ENCODE peak calls at places on chromosomes 16 and 17, in six cellular contexts. D is mesenchymal stem cell, P is H1, S is IMR-90, Z is mesendoderm, K is neuronal stem cell. V is an unnamed sample.

GRCh38 chr16:19118938-19119431 is 5.2 kb downstream of the ITPRIPL2 start:
- DNase-seq in S (peak), P (no peak), Z (no peak), D (peak), K (no peak), V (peak)

GRCh38 chr17:33142703-33143299 is 150.3 kb downstream of the ASIC2 start:
- DNase-seq in Z (peak), S (peak), D (peak), P (peak), K (peak), V (peak)

GRCh38 chr17:39631403-39631802 is 4.7 kb downstream of the PPP1R1B start:
- DNase-seq in S (no peak), D (no peak), P (no peak), K (no peak), Z (peak), V (no peak)

GRCh38 chr17:72707881-72708280 is 384.6 kb downstream of the SLC39A11 start:
- DNase-seq in P (no peak), Z (no peak), D (no peak), S (no peak), K (no peak), V (no peak)

GRCh38 chr17:27569257-27569722 is 61.7 kb upstream of the LGALS9 start:
- DNase-seq in D (no peak), K (peak), S (peak), Z (peak), P (peak), V (peak)

GRCh38 chr16:89170346-89171215 is 967 bp upstream of the CDH15 start:
- DNase-seq in P (peak), D (no peak), S (no peak), K (no peak), Z (peak), V (no peak)

GRCh38 chr16:22739077-22739476 is 74.9 kb upstream of the HS3ST2 start:
- DNase-seq in Z (no peak), D (no peak), P (no peak), K (no peak), S (no peak), V (no peak)

GRCh38 chr17:58328195-58329034 is at the start of gene TSPOAP1:
- DNase-seq in D (no peak), S (no peak), K (no peak), P (peak), Z (peak), V (no peak)

GRCh38 chr16:22139008-22139407 is 23.3 kb upstream of the SDR42E2 start:
- DNase-seq in D (no peak), K (no peak), P (no peak), Z (no peak), S (no peak), V (peak)

GRCh38 chr17:66930933-66931332 is 33.6 kb upstream of the CACNG4 start:
- DNase-seq in Z (peak), P (peak), D (no peak), K (no peak), S (no peak), V (no peak)

GRCh38 chr17:61862105-61862574 is 1.2 kb downstream of the BRIP1 start:
- DNase-seq in Z (peak), P (no peak), K (no peak), S (peak), D (peak), V (no peak)

DNA sequence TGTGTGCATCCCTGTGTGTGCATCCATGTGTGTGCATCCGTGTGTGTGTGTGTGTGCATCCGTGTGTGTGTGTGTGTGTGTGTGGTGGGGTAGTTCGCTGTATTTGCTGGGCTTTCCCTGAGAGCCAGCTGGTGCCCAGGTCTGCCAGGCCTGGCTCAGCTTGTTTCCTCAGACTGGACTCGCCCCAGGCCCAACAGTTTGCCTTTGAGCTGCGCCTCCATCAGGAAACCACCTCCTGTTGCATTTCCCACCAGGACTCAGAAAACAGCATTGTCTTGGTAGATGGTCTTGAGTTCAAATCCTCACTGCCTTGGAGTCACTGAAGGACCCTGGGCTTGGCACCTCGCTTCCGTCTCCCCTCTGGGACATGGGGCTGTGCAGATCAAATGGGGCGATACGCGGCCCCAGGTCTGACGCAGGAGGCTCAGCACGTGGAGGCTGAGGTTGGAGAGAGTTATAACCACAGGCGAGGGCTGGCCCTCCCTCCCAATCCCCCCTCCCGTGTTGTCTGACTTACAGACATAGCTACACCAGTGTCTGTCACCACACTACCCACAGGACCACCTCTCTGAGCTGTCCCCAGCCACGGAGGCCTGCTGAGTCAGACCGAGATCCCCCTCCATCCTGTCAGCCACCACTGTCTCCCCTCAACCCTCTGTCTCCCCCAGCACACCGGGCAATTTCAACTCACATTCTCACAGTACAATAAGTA is 4.7 kb downstream of the ITGAE start:
- DNase-seq in K (no peak), P (no peak), D (no peak), Z (no peak), S (no peak), V (no peak)
- H3K23ac ChIP-seq in K (peak), P (no peak), D (no peak), Z (no peak), S (no peak), V (no peak)

GRCh38 chr16:2026461-2027023 is at the start of gene NHERF2:
- DNase-seq in Z (no peak), S (no peak), D (peak), P (no peak), K (no peak), V (no peak)

GRCh38 chr16:2024026-2024425 is 2.7 kb upstream of the NHERF2 start:
- DNase-seq in K (no peak), D (no peak), S (no peak), P (no peak), Z (no peak), V (no peak)

GRCh38 chr16:2027024-2028010 is 615 bp downstream of the NHERF2 start:
- DNase-seq in D (peak), S (peak), Z (no peak), K (no peak), P (peak), V (no peak)

GRCh38 chr16:2025251-2025650 is 1.5 kb upstream of the NHERF2 start:
- DNase-seq in K (no peak), Z (no peak), P (no peak), S (no peak), D (no peak), V (no peak)

DNA sequence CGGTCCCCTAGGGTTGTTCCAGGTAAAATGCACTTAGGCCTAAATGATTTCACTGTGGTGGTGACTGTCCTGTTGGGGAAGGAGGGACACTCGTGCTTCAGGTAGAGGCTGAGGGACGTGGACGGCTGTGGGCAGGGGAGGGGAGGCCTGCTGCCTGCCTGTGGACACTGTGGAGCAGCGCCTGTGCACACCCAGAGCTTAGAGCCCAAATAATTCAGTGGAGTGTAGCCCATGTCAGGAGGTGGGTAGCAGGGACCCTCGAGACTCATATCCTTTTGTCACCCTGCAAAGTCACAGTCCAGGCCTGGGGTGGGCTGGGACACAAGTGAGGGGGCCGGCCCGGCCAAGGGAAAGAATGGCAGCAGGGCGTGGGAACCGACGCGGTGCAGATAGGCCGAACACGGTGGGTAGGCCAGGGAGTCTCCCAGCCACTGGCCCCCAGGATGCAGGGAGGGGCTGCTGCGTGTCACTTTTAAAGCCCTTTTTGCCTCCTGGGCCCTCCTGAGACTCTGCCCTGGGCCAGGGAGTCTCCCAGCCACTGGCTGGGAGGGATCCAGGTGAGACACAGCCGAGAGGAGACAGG is 733 bp upstream of the NHERF2 start:
- DNase-seq in S (no peak), Z (no peak), P (no peak), K (no peak), D (no peak), V (no peak)
- H3K4me3 ChIP-seq in S (no peak), Z (no peak), P (no peak), K (peak), D (no peak), V (no peak)

GRCh38 chr16:56422896-56423441 is 2.4 kb downstream of the AMFR start:
- DNase-seq in P (no peak), S (no peak), K (no peak), Z (peak), D (no peak), V (no peak)

GRCh38 chr16:56424791-56425438 is 430 bp downstream of the AMFR start:
- DNase-seq in S (no peak), P (peak), D (peak), K (peak), Z (peak), V (no peak)

GRCh38 chr16:56425439-56425832 is at the start of gene AMFR:
- DNase-seq in K (peak), P (peak), S (peak), D (peak), Z (peak), V (peak)

GRCh38 chr16:56424404-56424765 is 960 bp downstream of the AMFR start:
- DNase-seq in S (no peak), P (no peak), K (no peak), Z (peak), D (peak), V (no peak)

GRCh38 chr16:56423584-56424403 is 1.6 kb downstream of the AMFR start:
- DNase-seq in K (no peak), P (no peak), D (peak), S (no peak), Z (peak), V (peak)
- H3K23ac ChIP-seq in K (no peak), P (no peak), D (no peak), S (peak), Z (no peak), V (no peak)

GRCh38 chr17:4479982-4480751 is 18.5 kb upstream of the SPNS2 start:
- DNase-seq in Z (no peak), D (no peak), P (no peak), S (no peak), K (no peak), V (no peak)
- H3K4me3 ChIP-seq in Z (no peak), D (no peak), P (no peak), S (no peak), K (no peak), V (no peak)

GRCh38 chr17:7113273-7114071 is 1.1 kb downstream of the ASGR2 start:
- DNase-seq in P (no peak), S (no peak), D (no peak), K (no peak), Z (no peak), V (no peak)
- H3K23ac ChIP-seq in P (no peak), S (no peak), D (no peak), K (no peak), Z (no peak), V (peak)

GRCh38 chr17:81254955-81255717 is 16.0 kb downstream of the NDUFAF8 start:
- DNase-seq in Z (peak), S (peak), P (peak), D (peak), K (no peak), V (peak)
- H3K4me3 ChIP-seq in Z (no peak), S (no peak), P (no peak), D (no peak), K (no peak), V (no peak)

DNA sequence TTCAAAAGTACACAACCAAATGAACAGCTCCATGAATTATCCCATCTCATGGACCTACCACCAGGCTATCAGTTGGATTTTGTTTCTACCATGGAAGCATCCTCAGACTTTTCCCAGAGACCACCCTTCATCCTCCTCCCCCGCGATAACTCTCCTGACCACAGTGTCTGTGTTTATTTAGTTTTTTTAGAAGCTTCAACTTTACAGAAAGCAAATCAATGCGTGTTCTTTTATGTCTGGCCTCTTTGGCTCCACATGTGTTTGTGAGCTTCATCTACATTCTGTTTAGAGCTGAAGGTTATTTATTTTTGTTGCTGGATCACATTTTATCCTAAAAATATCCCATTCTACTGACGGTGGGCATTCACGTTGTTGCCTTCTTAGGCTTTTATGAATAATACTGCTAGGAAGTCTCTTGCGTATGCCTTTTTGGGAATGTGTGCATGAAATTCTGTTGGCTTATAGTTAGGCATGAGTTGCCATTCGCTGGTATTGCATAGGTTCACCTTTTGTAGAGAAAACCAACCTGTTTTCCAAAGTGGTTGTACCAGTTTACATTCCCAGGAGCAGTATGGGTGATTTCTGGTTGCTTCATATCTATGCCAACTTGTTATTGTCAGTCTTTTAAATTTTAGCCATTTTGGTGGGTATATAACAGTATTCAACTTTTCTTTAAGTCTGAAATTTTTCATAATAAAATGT is 83.0 kb downstream of the CMIP start:
- DNase-seq in D (no peak), P (no peak), K (no peak), Z (no peak), S (no peak), V (peak)
- H3K23ac ChIP-seq in D (no peak), P (no peak), K (no peak), Z (no peak), S (peak), V (no peak)

GRCh38 chr16:75114946-75115825 is 1.4 kb downstream of the LDHD start:
- DNase-seq in D (no peak), K (no peak), Z (no peak), P (no peak), S (no peak), V (no peak)
- H3K4me3 ChIP-seq in D (no peak), K (no peak), Z (no peak), P (peak), S (no peak), V (peak)

DNA sequence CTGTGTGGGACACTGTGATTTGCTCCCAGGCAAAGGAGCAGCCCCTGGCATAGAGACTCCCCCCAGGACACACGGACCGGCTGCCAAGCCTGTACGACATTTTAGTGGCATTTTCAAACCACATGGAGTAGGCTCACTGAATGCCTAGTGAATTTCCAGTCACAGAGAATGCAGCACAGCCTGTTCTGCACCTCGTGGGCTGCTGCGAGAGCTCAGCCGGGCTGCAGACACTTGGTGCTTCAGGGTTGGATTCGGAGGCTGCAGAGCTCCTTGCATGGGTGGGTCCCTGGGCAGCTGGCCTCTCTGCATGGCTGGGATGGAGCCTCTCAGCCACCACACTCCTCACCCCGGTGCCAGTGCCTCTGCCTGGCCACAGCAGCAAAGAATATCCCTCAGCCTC is 51.2 kb upstream of the HNF1B start:
- DNase-seq in Z (no peak), D (no peak), K (no peak), P (no peak), S (no peak), V (peak)
- H3K23ac ChIP-seq in Z (no peak), D (no peak), K (no peak), P (no peak), S (no peak), V (no peak)

GRCh38 chr17:46818319-46818928 is at the start of gene WNT3:
- DNase-seq in Z (peak), K (no peak), P (peak), D (no peak), S (no peak), V (no peak)
- H3K4me3 ChIP-seq in Z (peak), K (peak), P (peak), D (peak), S (no peak), V (peak)